ENCODE peak calls at places on chromosomes 12 and 14, in four cellular contexts. W is IMR-90, B is MM.1S, S is cardiac muscle cell. T is an unnamed sample. For H3K4me1, the result is how much of the 10 kb centered on the place peaks cover.

GRCh38 chr14:104370256-104370870 is 209.2 kb upstream of the C14orf180 start:
- DNase-seq in S (no peak), B (no peak), W (no peak), T (peak)

GRCh38 chr12:52612431-52613290 is 5.7 kb downstream of the KRT73 start:
- DNase-seq in W (no peak), B (no peak), S (no peak), T (no peak)

GRCh38 chr14:20612403-20612802 is 21.2 kb upstream of the RNASE12 start:
- DNase-seq in S (no peak), B (peak), W (no peak), T (peak)

GRCh38 chr12:42809226-42809625 is 219.7 kb upstream of the PRICKLE1 start:
- DNase-seq in B (no peak), S (peak), W (peak), T (no peak)

GRCh38 chr12:111570090-111570961 is 28.8 kb downstream of the ATXN2 start:
- DNase-seq in B (no peak), S (peak), W (peak), T (no peak)

GRCh38 chr12:88955541-88955940 is 375.3 kb upstream of the KITLG start:
- DNase-seq in W (no peak), B (no peak), S (no peak), T (no peak)

GRCh38 chr14:102507891-102508312 is 1.7 kb downstream of the ANKRD9 start:
- DNase-seq in S (no peak), W (no peak), B (no peak), T (no peak)

GRCh38 chr12:105699209-105699608 is 368.7 kb downstream of the C12orf75 start:
- DNase-seq in B (no peak), W (no peak), S (no peak), T (no peak)

GRCh38 chr12:107374136-107374535 is 280.8 kb upstream of the CRY1 start:
- DNase-seq in W (no peak), S (no peak), B (no peak), T (no peak)

GRCh38 chr12:55930771-55931316 is at the start of gene DGKA:
- DNase-seq in S (peak), B (peak), W (peak), T (peak)

GRCh38 chr12:55927588-55928502 is at the start of gene PYM1:
- DNase-seq in B (peak), W (peak), S (peak), T (peak)

GRCh38 chr12:55931317-55931779 is 386 bp downstream of the DGKA start:
- DNase-seq in S (no peak), W (no peak), B (no peak), T (peak)

GRCh38 chr12:55926738-55927587 is 731 bp downstream of the PYM1 start:
- DNase-seq in S (peak), W (peak), B (peak), T (peak)

DNA sequence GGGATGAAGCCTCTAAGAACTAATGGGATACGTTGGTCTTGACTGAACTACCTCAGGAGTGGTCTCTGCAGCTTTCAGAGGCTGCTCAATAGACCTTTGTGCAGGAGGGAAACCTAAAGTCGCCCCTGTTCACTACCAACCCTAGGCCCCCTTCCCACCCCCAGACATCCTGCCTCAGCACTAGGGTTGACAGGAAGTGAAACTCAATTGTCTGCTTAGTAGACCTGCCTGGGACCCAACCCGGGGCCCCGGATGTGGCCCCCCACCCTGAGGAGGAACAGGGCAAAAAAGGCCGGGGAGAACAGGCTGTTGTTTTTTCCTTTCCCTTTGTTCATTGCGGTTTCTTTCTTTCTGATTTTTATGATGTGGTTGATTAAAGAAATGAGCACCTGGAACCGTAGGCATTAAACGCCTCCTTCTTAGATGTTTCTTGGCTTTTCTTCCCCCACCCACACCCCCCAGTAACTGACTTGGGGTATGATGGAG is 1.6 kb upstream of the DGKA start:
- DNase-seq in W (no peak), S (no peak), B (peak), T (peak)
- H3K4me1 ChIP-seq in W (under half), S (under half), B (under half), T (half or more)

GRCh38 chr14:68655021-68655811 is 137.7 kb downstream of the ZFP36L1 start:
- DNase-seq in B (no peak), S (peak), W (peak), T (no peak)
- H3K4me1 ChIP-seq in B (under half), S (under half), W (under half), T (under half)

DNA sequence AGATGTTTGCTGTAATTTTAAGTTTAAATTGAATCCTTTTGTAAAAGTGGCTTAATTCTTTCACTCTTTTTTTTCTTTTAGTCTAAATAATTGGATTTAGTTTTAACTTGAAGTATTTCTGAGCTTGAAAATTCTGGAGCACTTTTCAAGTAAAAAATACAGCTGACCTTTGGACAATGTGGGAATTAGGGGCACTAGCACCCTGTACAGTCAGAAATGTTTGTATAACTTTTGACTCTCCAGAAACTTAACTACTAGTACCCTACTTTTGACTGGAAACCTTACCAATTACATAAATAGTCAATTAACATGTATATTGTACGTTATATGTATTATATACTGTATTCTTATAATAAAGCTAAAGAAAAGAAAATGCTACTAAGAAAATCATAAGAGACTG is 7.8 kb downstream of the KTN1 start:
- DNase-seq in S (no peak), B (no peak), W (no peak), T (no peak)
- H3K4me1 ChIP-seq in S (half or more), B (under half), W (under half), T (half or more)

GRCh38 chr14:91409991-91410401 is 7.6 kb downstream of the CCDC88C start:
- DNase-seq in B (no peak), W (no peak), S (no peak), T (no peak)
- H3K4me1 ChIP-seq in B (half or more), W (under half), S (under half), T (under half)

GRCh38 chr14:95504135-95505029 is 12.1 kb downstream of the SYNE3 start:
- DNase-seq in B (peak), W (peak), S (peak), T (no peak)

GRCh38 chr14:95507701-95508103 is 8.7 kb downstream of the SYNE3 start:
- DNase-seq in B (no peak), S (peak), W (peak), T (no peak)

GRCh38 chr14:95503365-95504134 is 12.9 kb downstream of the SYNE3 start:
- DNase-seq in W (no peak), S (no peak), B (peak), T (no peak)

GRCh38 chr14:95507174-95507573 is 9.3 kb downstream of the SYNE3 start:
- DNase-seq in B (no peak), S (peak), W (peak), T (no peak)

GRCh38 chr14:95505030-95505589 is 11.3 kb downstream of the SYNE3 start:
- DNase-seq in B (no peak), S (no peak), W (no peak), T (no peak)
- H3K4me1 ChIP-seq in B (half or more), S (under half), W (under half), T (under half)

GRCh38 chr12:6769003-6769389 is 2.8 kb downstream of the PTMS start:
- DNase-seq in B (no peak), W (peak), S (peak), T (no peak)

GRCh38 chr12:6767592-6768384 is 1.6 kb downstream of the PTMS start:
- DNase-seq in B (no peak), W (peak), S (peak), T (no peak)

GRCh38 chr12:6769681-6770080 is 2.6 kb upstream of the LAG3 start:
- DNase-seq in B (no peak), S (no peak), W (no peak), T (no peak)

GRCh38 chr12:6767301-6767591 is 1.1 kb downstream of the PTMS start:
- DNase-seq in W (no peak), S (peak), B (no peak), T (no peak)

GRCh38 chr12:6768385-6769002 is 2.3 kb downstream of the PTMS start:
- DNase-seq in B (no peak), S (no peak), W (peak), T (no peak)
- H3K4me1 ChIP-seq in B (under half), S (under half), W (under half), T (under half)

DNA sequence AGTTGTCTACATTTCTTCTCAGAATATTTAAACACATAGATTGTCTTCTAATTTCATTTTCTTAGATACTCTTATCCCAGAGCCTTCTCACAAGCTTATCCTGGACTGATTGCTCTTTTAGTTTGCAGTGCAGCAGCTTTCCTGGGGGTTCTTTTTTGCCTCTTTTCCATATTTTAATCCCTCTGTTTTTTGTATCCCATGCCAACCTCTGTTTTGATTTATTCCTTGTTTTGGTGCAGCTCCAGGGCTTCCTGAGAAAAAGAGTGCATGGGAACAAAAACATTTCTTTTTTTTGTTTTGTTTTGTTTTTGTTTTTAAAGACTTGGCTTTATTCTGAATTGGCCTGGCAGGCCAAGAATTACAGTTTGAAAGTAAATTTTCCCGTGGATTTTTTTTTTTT is 36.8 kb downstream of the TBC1D15 start:
- DNase-seq in B (no peak), W (no peak), S (no peak), T (no peak)
- H3K4me1 ChIP-seq in B (under half), W (under half), S (under half), T (under half)